ENCODE peak calls at places on chromosomes 16 and 17, in seven cellular contexts. Y, S, Z, R, I, B and J are unnamed samples.

GRCh38 chr16:89049484-89050118 is 44.1 kb upstream of the ACSF3 start:
- DNase-seq in Y (no peak), S (no peak), Z (no peak), R (no peak), I (no peak), B (no peak), J (no peak)

GRCh38 chr17:15503731-15504130 is 36.3 kb upstream of the CDRT4 start:
- DNase-seq in Y (no peak), S (no peak), Z (no peak), R (no peak), I (no peak), B (no peak), J (no peak)

GRCh38 chr17:63754046-63754445 is 12.4 kb upstream of the STRADA start:
- DNase-seq in Y (no peak), S (no peak), Z (no peak), R (no peak), I (no peak), B (no peak), J (no peak)

GRCh38 chr16:29910819-29911675 is 10.8 kb downstream of the ASPHD1 start:
- DNase-seq in Y (no peak), S (no peak), Z (no peak), R (no peak), I (no peak), B (no peak), J (no peak)

GRCh38 chr17:45902892-45903346 is 8.6 kb downstream of the MAPT start:
- DNase-seq in Y (no peak), S (no peak), Z (no peak), R (no peak), I (peak; percentile 84), B (no peak), J (no peak)

GRCh38 chr17:41801374-41802062 is 10.2 kb downstream of the P3H4 start:
- DNase-seq in Y (peak; percentile 90), S (no peak), Z (peak; percentile 74), R (no peak), I (peak; percentile 83), B (peak; percentile 79), J (peak; percentile 82)

GRCh38 chr16:79212114-79212791 is 388.3 kb downstream of the MAF start:
- DNase-seq in Y (no peak), S (no peak), Z (no peak), R (no peak), I (no peak), B (no peak), J (no peak)

GRCh38 chr16:49780436-49780835 is 75.5 kb downstream of the ZNF423 start:
- DNase-seq in Y (no peak), S (no peak), Z (no peak), R (no peak), I (no peak), B (no peak), J (no peak)

GRCh38 chr17:48491527-48492273 is 39.1 kb downstream of the HOXB1 start:
- DNase-seq in Y (no peak), S (no peak), Z (no peak), R (no peak), I (no peak), B (no peak), J (no peak)

GRCh38 chr17:34361478-34362061 is 1.5 kb downstream of the CCL1 start:
- DNase-seq in Y (peak; percentile 92), S (no peak), Z (peak; percentile 85), R (peak; percentile 51), I (peak; percentile 94), B (peak; percentile 92), J (peak; percentile 96)

GRCh38 chr16:89505204-89506112 is 2.7 kb upstream of the SPG7 start:
- DNase-seq in Y (peak; percentile 98), S (peak; percentile 88), Z (peak; percentile 78), R (peak; percentile 77), I (peak; percentile 95), B (peak; percentile 89), J (peak; percentile 96)

GRCh38 chr17:75325827-75326586 is 36.8 kb upstream of the SLC25A19 start:
- DNase-seq in Y (no peak), S (no peak), Z (peak; percentile 36), R (no peak), I (no peak), B (peak; percentile 81), J (peak; percentile 90)

GRCh38 chr17:10697092-10698081 is at the start of the genes ADPRM and SCO1:
- DNase-seq in Y (peak; percentile 97), S (peak; percentile 73), Z (peak; percentile 93), R (peak; percentile 90), I (peak; percentile 95), B (peak; percentile 92), J (peak; percentile 94)

GRCh38 chr16:85252014-85252413 is 139.7 kb upstream of the CIBAR2 start:
- DNase-seq in Y (no peak), S (no peak), Z (no peak), R (no peak), I (no peak), B (no peak), J (no peak)

GRCh38 chr16:19367335-19367734 is 50.3 kb upstream of the TMC5 start:
- DNase-seq in Y (no peak), S (no peak), Z (no peak), R (no peak), I (no peak), B (no peak), J (no peak)

DNA sequence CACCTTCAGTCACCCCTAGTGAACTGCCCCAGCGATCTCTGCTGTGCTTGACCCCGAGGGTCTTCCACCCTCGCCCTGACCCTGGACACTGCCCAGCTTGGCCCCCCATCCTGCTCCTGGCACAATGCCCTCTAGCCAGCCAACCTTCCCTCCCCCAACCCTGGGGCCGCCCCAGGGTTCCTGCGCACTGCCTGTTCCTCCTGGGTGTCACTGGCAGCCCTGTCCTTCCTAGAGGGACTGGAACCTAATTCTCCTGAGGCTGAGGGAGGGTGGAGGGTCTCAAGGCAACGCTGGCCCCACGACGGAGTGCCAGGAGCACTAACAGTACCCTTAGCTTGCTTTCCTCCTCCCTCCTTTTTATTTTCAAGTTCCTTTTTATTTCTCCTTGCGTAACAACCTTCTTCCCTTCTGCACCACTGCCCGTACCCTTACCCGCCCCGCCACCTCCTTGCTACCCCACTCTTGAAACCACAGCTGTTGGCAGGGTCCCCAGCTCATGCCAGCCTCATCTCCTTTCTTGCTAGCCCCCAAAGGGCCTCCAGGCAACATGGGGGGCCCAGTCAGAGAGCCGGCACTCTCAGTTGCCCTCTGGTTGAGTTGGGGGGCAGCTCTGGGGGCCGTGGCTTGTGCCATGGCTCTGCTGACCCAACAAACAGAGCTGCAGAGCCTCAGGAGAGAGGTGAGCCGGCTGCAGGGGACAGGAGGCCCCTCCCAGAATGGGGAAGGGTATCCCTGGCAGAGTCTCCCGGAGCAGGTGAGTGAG is at the start of gene TNFSF13:
- DNase-seq in Y (peak; percentile 80), S (no peak), Z (no peak), R (no peak), I (peak; percentile 60), B (no peak), J (no peak)
- H3K4me3 ChIP-seq in Y (peak within 1 kb of the TSS; percentile 43), S (peak within 1 kb of the TSS; percentile 66), Z (no peak within 1 kb of the TSS), R (peak within 1 kb of the TSS; percentile 41), I (peak within 1 kb of the TSS; percentile 39), B (peak within 1 kb of the TSS; percentile 32), J (peak within 1 kb of the TSS; percentile 24)

GRCh38 chr16:22195695-22196558 is 10.2 kb upstream of the EEF2K start:
- DNase-seq in Y (peak; percentile 93), S (peak; percentile 95), Z (peak; percentile 91), R (peak; percentile 87), I (peak; percentile 92), B (peak; percentile 94), J (peak; percentile 94)

GRCh38 chr16:22202261-22202637 is 3.8 kb upstream of the EEF2K start:
- DNase-seq in Y (no peak), S (no peak), Z (no peak), R (no peak), I (no peak), B (no peak), J (no peak)

GRCh38 chr16:22194707-22195444 is 11.2 kb upstream of the EEF2K start:
- DNase-seq in Y (no peak), S (peak; percentile 49), Z (no peak), R (no peak), I (no peak), B (no peak), J (no peak)

GRCh38 chr16:22195445-22195694 is 10.7 kb upstream of the EEF2K start:
- DNase-seq in Y (no peak), S (no peak), Z (no peak), R (no peak), I (no peak), B (no peak), J (no peak)

GRCh38 chr16:22198547-22199293 is 7.4 kb upstream of the EEF2K start:
- DNase-seq in Y (no peak), S (no peak), Z (no peak), R (no peak), I (no peak), B (peak; percentile 46), J (no peak)
- TF ChIP-seq CTCF in Y (no peak), S (peak; percentile 31), Z (peak; percentile 6), R (no peak), I (no peak), B (peak; percentile 23), J (no peak)

DNA sequence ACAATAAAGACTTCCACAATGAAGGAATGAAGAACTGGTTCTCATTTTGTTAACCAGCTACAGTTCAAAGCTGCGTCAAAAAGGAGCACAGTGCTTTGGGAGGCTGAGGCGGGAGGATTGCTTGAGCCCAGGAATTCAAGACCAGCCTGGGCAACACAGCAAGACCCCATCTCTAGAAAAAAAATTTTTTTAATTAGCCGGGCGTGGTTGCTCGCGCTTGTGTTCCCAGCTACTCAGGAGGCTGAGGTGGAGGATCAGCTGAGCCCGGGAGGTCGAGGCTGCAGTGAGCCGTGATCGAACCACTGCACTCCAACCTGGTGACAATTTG is 764 bp upstream of the SLC6A4 start:
- DNase-seq in Y (no peak), S (no peak), Z (no peak), R (no peak), I (no peak), B (no peak), J (no peak)
- H3K4me3 ChIP-seq in Y (peak overlapping the region; percentile 26), S (peak overlapping the region; percentile 45), Z (no peak overlapping the region), R (peak overlapping the region; percentile 55), I (no peak overlapping the region), B (peak overlapping the region; percentile 63), J (peak overlapping the region; percentile 49)

DNA sequence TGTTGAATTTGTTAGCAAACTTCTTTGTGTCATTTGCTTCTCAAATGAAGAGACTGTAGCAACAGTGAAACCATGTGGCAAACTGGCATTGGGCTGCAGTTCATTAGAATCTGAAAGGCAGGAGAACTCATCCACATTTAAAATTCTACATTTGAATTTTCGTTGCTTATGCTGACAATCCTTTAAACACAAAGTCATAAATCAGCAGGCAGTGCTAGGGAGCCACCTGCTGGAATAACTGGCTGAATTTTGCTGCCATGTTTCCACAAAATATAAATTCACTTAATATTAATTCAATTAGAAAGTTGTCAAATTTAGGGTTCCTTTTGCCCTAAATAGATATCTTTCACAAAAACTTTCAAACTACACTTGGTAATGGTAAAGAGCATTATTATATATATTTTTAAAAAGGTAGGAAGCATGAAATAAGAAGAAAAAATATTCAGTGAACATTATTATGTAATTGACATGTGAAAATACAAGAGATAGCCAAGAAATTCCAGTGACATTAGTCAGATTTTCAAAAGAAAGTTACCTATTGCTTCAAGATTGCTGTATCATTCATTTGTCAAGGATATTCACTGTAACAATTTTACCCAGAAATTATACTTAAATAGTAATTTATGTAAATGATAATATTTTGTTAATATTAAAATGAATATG is 350.1 kb downstream of the KIF2B start:
- DNase-seq in Y (no peak), S (no peak), Z (peak; percentile 3), R (no peak), I (peak; percentile 20), B (peak; percentile 9), J (peak; percentile 35)
- TF ChIP-seq CTCF in Y (no peak), S (no peak), Z (peak; percentile 26), R (peak; percentile 14), I (peak; percentile 53), B (peak; percentile 14), J (peak; percentile 45)